ENCODE peak calls at places on chromosomes 4 and X, in seven cellular contexts. F is mammary epithelial cell, D is H9, H is ovary, Q is right lobe of liver, X is body of pancreas, S is tibial artery. P is an unnamed sample.

GRCh38 chr4:16329132-16329796 is 103.0 kb upstream of the TAPT1 start:
- DNase-seq in F (no peak), D (no peak), H (no peak), Q (no peak), X (no peak), S (no peak), P (no peak)

GRCh38 chrX:120358687-120359086 is 3.2 kb upstream of the ATP1B4 start:
- DNase-seq in F (peak; percentile 78), D (no peak), H (no peak), Q (no peak), X (no peak), S (no peak), P (no peak)

GRCh38 chrX:8043121-8043520 is 115.9 kb upstream of the PNPLA4 start:
- DNase-seq in F (peak; percentile 62), D (no peak), H (no peak), Q (no peak), X (no peak), S (no peak), P (no peak)

GRCh38 chr4:52051615-52052474 is 741 bp downstream of the SPATA18 start:
- DNase-seq in F (peak; percentile 97), D (peak; percentile 94), H (peak; percentile 30), Q (peak; percentile 83), X (peak; percentile 50), S (peak; percentile 60), P (peak; percentile 74)

GRCh38 chr4:3037957-3038451 is 36.3 kb downstream of the HTT-AS start:
- DNase-seq in F (no peak), D (no peak), H (peak; percentile 50), Q (no peak), X (no peak), S (peak; percentile 50), P (peak; percentile 75)

GRCh38 chr4:76078033-76078613 is 3.6 kb downstream of the ART3 start:
- DNase-seq in F (no peak), D (no peak), H (no peak), Q (no peak), X (no peak), S (no peak), P (no peak)

GRCh38 chrX:118418811-118419251 is 72.9 kb downstream of the WDR44 start:
- DNase-seq in F (no peak), D (peak; percentile 55), H (no peak), Q (peak; percentile 46), X (no peak), S (no peak), P (no peak)

GRCh38 chrX:65528705-65529340 is 5.8 kb downstream of the LAS1L start:
- DNase-seq in F (peak; percentile 8), D (peak; percentile 56), H (peak; percentile 62), Q (peak; percentile 45), X (peak; percentile 41), S (peak; percentile 32), P (no peak)

GRCh38 chr4:108982359-108982758 is 219.5 kb upstream of the ETNPPL start:
- DNase-seq in F (no peak), D (no peak), H (no peak), Q (no peak), X (no peak), S (no peak), P (no peak)

GRCh38 chr4:8188743-8189550 is 10.1 kb upstream of the SH3TC1 start:
- DNase-seq in F (peak; percentile 98), D (no peak), H (no peak), Q (peak; percentile 77), X (peak; percentile 56), S (peak; percentile 45), P (peak; percentile 87)

GRCh38 chr4:77001907-77002306 is 52.4 kb downstream of the SEPTIN11 start:
- DNase-seq in F (peak; percentile 56), D (no peak), H (no peak), Q (no peak), X (no peak), S (no peak), P (no peak)

GRCh38 chr4:112956458-112956857 is 93.0 kb upstream of the ANK2 start:
- DNase-seq in F (no peak), D (no peak), H (no peak), Q (no peak), X (no peak), S (no peak), P (no peak)

GRCh38 chrX:74349387-74349786 is 45.4 kb downstream of the ZCCHC13 start:
- DNase-seq in F (peak; percentile 56), D (no peak), H (no peak), Q (no peak), X (no peak), S (no peak), P (no peak)

GRCh38 chr4:174538123-174538875 is 16.0 kb upstream of the HPGD start:
- DNase-seq in F (peak; percentile 52), D (no peak), H (no peak), Q (no peak), X (no peak), S (no peak), P (no peak)

GRCh38 chr4:34572026-34572425 is 1672.3 kb downstream of the ARAP2 start:
- DNase-seq in F (no peak), D (no peak), H (no peak), Q (no peak), X (no peak), S (no peak), P (no peak)

GRCh38 chr4:46993075-46994006 is at the start of gene GABRA4:
- DNase-seq in F (peak; percentile 2), D (peak; percentile 64), H (no peak), Q (no peak), X (no peak), S (no peak), P (no peak)

GRCh38 chr4:89249716-89250361 is 57.8 kb downstream of the GPRIN3 start:
- DNase-seq in F (no peak), D (no peak), H (no peak), Q (no peak), X (peak; percentile 34), S (no peak), P (no peak)

GRCh38 chr4:57378766-57379165 is 268.6 kb upstream of the IGFBP7 start:
- DNase-seq in F (peak; percentile 23), D (no peak), H (no peak), Q (no peak), X (no peak), S (no peak), P (no peak)

GRCh38 chrX:79096339-79096638 is 48.2 kb upstream of the GPR174 start:
- DNase-seq in F (no peak), D (no peak), H (no peak), Q (no peak), X (no peak), S (no peak), P (no peak)

GRCh38 chr4:156754832-156755570 is 216.6 kb downstream of the PDGFC start:
- DNase-seq in F (no peak), D (no peak), H (no peak), Q (no peak), X (no peak), S (no peak), P (no peak)

GRCh38 chrX:18424482-18425198 is 768 bp upstream of the CDKL5 start:
- DNase-seq in F (peak; percentile 20), D (peak; percentile 44), H (peak; percentile 34), Q (no peak), X (peak; percentile 18), S (no peak), P (no peak)

GRCh38 chr4:7135389-7135746 is 57.0 kb upstream of the SORCS2 start:
- DNase-seq in F (no peak), D (no peak), H (peak; percentile 47), Q (no peak), X (no peak), S (no peak), P (no peak)

DNA sequence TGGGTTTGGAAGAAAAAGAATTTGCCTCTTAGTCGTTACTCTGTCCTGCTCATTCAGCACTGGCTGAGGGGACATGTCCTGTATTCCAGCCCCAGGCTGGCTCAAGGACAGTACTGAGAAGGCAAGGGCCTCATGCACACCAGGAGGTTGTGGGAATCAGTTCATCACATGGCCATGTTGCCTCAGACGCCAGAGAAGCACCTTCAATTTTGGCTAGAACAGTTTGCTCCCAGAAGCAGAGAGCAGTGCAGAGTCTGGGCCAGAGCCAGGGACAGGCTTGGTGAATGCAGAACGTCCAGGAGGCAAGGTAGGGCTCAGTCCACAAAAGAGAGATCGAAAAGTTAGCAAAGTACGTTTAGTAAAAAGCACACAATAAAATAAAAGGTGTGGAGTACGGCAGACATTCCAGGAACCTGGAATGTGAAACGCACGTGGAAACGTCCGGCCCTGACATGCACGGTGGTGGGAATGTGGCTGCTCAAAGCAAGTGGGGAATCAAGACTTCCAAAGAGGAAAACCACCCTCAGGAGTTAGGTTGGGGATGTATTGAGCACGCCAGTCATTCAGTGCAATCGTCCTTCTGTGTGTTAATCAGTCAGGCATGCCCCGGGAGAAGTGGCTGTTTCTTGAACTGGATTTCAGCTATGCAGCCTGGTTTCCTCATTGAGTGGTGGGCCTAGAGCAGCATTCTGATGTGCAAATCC is 1.2 kb upstream of the SLC2A9 start:
- DNase-seq in F (no peak), D (peak; percentile 17), H (no peak), Q (peak; percentile 81), X (no peak), S (no peak), P (peak; percentile 61)
- H3K27ac ChIP-seq in F (peak overlapping the region; percentile 71), D (no peak overlapping the region), H (no peak overlapping the region), Q (peak overlapping the region; percentile 86), X (no peak overlapping the region), S (peak overlapping the region; percentile 82), P (peak overlapping the region; percentile 98)

DNA sequence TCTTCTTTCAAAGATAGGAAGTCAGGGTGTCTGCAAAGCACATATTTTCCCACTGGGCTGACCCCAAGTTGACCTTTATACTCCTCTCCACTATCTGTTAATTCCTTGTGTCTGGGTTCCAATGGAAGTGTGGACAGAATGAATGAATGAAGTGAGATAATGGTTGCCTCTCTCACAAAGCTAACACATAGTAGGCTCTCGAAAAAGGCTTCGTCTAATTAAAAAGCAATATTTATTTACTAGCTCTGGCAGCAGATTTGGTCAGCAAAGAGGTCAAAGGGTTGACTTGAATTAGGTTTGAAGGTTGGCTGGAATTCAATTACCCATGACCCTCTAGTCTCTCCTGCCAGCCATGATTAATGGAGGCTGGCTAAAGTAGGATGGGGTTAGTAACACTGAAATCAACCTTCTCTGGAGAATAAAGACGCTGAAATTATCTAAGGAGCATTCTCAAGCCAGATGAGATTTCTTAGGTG is 280.3 kb upstream of the KLF3 start:
- DNase-seq in F (no peak), D (no peak), H (no peak), Q (no peak), X (no peak), S (no peak), P (no peak)
- H3K27ac ChIP-seq in F (no peak overlapping the region), D (no peak overlapping the region), H (no peak overlapping the region), Q (no peak overlapping the region), X (no peak overlapping the region), S (no peak overlapping the region), P (no peak overlapping the region)

GRCh38 chr4:186030795-186031194 is 38.2 kb upstream of the TLR3 start:
- DNase-seq in F (no peak), D (no peak), H (no peak), Q (no peak), X (no peak), S (no peak), P (no peak)
- H3K27ac ChIP-seq in F (no peak overlapping the region), D (no peak overlapping the region), H (no peak overlapping the region), Q (peak overlapping the region; percentile 38), X (peak overlapping the region; percentile 73), S (peak overlapping the region; percentile 83), P (peak overlapping the region; percentile 91)

GRCh38 chrX:136126371-136126770 is 21.0 kb upstream of the FHL1 start:
- DNase-seq in F (no peak), D (no peak), H (no peak), Q (no peak), X (no peak), S (no peak), P (no peak)

GRCh38 chrX:136128743-136129142 is 18.6 kb upstream of the FHL1 start:
- DNase-seq in F (no peak), D (no peak), H (no peak), Q (no peak), X (no peak), S (no peak), P (no peak)

GRCh38 chrX:136126892-136127406 is 20.4 kb upstream of the FHL1 start:
- DNase-seq in F (no peak), D (no peak), H (no peak), Q (no peak), X (no peak), S (no peak), P (no peak)

GRCh38 chrX:136130931-136131843 is 16.1 kb upstream of the FHL1 start:
- DNase-seq in F (peak; percentile 91), D (no peak), H (no peak), Q (no peak), X (no peak), S (no peak), P (no peak)
- H3K27ac ChIP-seq in F (peak overlapping the region; percentile 35), D (no peak overlapping the region), H (no peak overlapping the region), Q (no peak overlapping the region), X (no peak overlapping the region), S (no peak overlapping the region), P (no peak overlapping the region)

P was measured in left ventricle myocardium inferior.